ENCODE peak calls at places on chromosomes 13 and 19, in four cellular contexts. M is neural progenitor cell, P is mesendoderm, A is H9. Z is an unnamed sample.

GRCh38 chr13:98396071-98396710 is 180.7 kb downstream of the STK24 start:
- DNase-seq in M (no peak), P (no peak), A (no peak), Z (no peak)

GRCh38 chr13:73803997-73804396 is 330.2 kb downstream of the KLF12 start:
- DNase-seq in M (no peak), P (no peak), A (no peak), Z (no peak)

GRCh38 chr13:103573446-103573845 is 507.2 kb upstream of the SLC10A2 start:
- DNase-seq in M (no peak), P (peak), A (no peak), Z (no peak)

GRCh38 chr19:991174-991931 is 7.2 kb downstream of the WDR18 start:
- DNase-seq in M (peak), P (peak), A (peak), Z (peak)

GRCh38 chr13:25886438-25887214 is 165.2 kb downstream of the SHISA2 start:
- DNase-seq in M (no peak), P (no peak), A (no peak), Z (no peak)

GRCh38 chr19:49570997-49571676 is 9.2 kb downstream of the NOSIP start:
- DNase-seq in M (peak), P (peak), A (peak), Z (peak)

GRCh38 chr19:7356899-7357627 is 8.3 kb downstream of the ARHGEF18 start:
- DNase-seq in M (no peak), P (no peak), A (no peak), Z (no peak)

GRCh38 chr13:23161176-23161825 is 19.5 kb upstream of the SGCG start:
- DNase-seq in M (no peak), P (no peak), A (no peak), Z (no peak)

GRCh38 chr13:41854758-41855157 is 106.2 kb downstream of the VWA8 start:
- DNase-seq in M (no peak), P (peak), A (no peak), Z (no peak)

GRCh38 chr13:48775285-48775684 is 121.6 kb downstream of the CYSLTR2 start:
- DNase-seq in M (no peak), P (no peak), A (no peak), Z (no peak)
- H3K9ac ChIP-seq in M (no peak), P (no peak), A (no peak), Z (no peak)

GRCh38 chr19:45142016-45142727 is 18.6 kb downstream of the NKPD1 start:
- DNase-seq in M (no peak), P (no peak), A (no peak), Z (no peak)

GRCh38 chr19:45140144-45140503 is 20.7 kb downstream of the NKPD1 start:
- DNase-seq in M (no peak), P (no peak), A (no peak), Z (no peak)

GRCh38 chr19:45142728-45143115 is 18.1 kb downstream of the NKPD1 start:
- DNase-seq in M (no peak), P (no peak), A (no peak), Z (no peak)

GRCh38 chr19:45140533-45140932 is 20.2 kb downstream of the NKPD1 start:
- DNase-seq in M (no peak), P (no peak), A (no peak), Z (no peak)

GRCh38 chr19:45141203-45141900 is 19.4 kb downstream of the NKPD1 start:
- DNase-seq in M (no peak), P (no peak), A (no peak), Z (no peak)
- H3K9ac ChIP-seq in M (no peak), P (no peak), A (no peak), Z (no peak)

GRCh38 chr13:59230484-59231264 is 933.1 kb downstream of the DIAPH3 start:
- DNase-seq in M (no peak), P (peak), A (no peak), Z (no peak)
- H3K9ac ChIP-seq in M (no peak), P (no peak), A (no peak), Z (no peak)

GRCh38 chr19:55546822-55547614 is 1.7 kb upstream of the SBK3 start:
- DNase-seq in M (peak), P (no peak), A (no peak), Z (no peak)
- H3K9ac ChIP-seq in M (no peak), P (no peak), A (no peak), Z (no peak)

GRCh38 chr19:17865364-17866311 is 5.9 kb downstream of the RPL18A start:
- DNase-seq in M (no peak), P (peak), A (no peak), Z (peak)
- H3K9ac ChIP-seq in M (no peak), P (no peak), A (no peak), Z (no peak)

DNA sequence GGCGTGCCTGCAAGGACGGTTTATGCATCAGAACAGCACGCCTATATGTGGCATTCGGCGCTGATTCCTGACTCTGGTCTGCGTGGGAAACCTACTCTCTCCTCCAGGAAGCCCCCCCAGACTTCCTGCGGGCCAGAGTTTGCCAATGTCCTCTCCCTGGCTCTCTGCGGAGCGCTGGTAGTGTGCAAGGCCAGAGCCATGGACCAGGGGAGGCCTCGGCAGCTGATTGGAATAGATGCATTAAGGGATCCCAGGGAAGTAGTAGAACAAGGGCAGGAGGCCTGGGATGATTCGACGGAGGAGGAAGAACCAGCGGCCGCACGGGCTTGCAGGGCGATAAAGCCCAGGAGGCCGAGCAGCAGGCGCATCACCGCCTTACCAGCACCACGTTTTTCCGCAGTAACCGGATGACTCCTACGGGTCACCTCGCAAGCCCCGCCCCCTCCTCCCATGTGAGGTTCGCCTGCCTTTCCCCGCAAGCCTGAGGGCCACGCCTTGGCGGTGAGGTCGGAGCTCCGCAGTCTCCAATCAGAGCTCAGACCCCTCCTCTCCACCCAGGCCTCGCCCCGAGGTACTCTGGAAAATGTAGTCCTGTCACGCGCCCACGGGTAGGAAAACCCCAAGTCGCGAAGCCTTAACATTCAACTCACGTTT is 5.0 kb downstream of the CLEC11A start:
- DNase-seq in M (peak), P (peak), A (peak), Z (no peak)
- H3K9ac ChIP-seq in M (no peak), P (peak), A (no peak), Z (no peak)

DNA sequence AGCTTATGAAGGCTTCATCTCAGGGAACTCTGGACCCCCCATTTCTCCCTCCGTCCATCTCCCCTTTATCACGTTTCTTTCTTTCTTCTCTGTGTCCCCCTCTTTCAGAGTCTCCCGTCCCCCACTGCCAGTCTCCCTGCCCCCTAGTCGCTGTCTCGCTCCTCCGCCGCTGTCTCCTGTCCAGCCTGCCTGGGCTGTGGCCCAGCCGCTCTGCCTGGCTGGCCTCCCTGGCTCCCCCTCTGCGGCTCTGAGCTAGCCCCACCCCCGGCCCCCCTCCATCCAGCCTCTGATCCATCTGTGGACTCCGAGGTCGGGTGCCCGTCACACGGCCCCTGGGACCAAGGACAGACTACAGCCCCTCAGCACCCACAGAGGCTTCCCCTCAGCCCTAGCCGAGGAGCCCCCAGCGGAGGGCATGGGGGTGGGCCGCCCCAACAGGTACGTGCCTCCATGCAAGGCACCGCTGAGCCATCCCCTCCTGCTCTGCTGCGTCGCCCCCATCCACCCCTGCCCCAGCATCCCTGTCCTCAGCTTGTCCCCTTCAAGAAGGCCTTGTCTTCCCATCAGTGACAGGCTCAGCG is 1.1 kb upstream of the KCNJ14 start:
- DNase-seq in M (no peak), P (no peak), A (no peak), Z (no peak)
- H3K9ac ChIP-seq in M (no peak), P (no peak), A (no peak), Z (no peak)

GRCh38 chr13:50521191-50521590 is 322.3 kb downstream of the DLEU7 start:
- DNase-seq in M (no peak), P (no peak), A (no peak), Z (no peak)

GRCh38 chr13:50518131-50518530 is 325.4 kb downstream of the DLEU7 start:
- DNase-seq in M (no peak), P (no peak), A (no peak), Z (no peak)

GRCh38 chr13:50519866-50520265 is 323.6 kb downstream of the DLEU7 start:
- DNase-seq in M (no peak), P (no peak), A (no peak), Z (no peak)

GRCh38 chr13:50521750-50522149 is 321.7 kb downstream of the DLEU7 start:
- DNase-seq in M (no peak), P (no peak), A (no peak), Z (peak)

GRCh38 chr13:50518791-50519201 is 324.7 kb downstream of the DLEU7 start:
- DNase-seq in M (no peak), P (no peak), A (no peak), Z (no peak)
- H3K9ac ChIP-seq in M (no peak), P (no peak), A (no peak), Z (peak)

Z was measured in Karpas-422.